ENCODE peak calls at places on chromosome 6, in eight cellular contexts. I is heart right ventricle, Q is AG04450, J is DND-41, Y is osteoblast, X is cardiac muscle cell, O is hepatocyte, C is IMR-90. K is an unnamed sample.
A peak's percentile ranks its signal among the peaks of the same experiment; 100 is the strongest.

GRCh38 chr6:37110455-37111155 is 59.3 kb upstream of the PIM1 start:
- DNase-seq in I (no peak), Q (no peak), J (no peak), Y (no peak), X (peak; percentile 57), O (peak; percentile 29), C (no peak), K (no peak)

GRCh38 chr6:75849329-75850025 is 100.4 kb downstream of the MYO6 start:
- DNase-seq in I (no peak), Q (no peak), J (no peak), Y (no peak), X (no peak), O (peak; percentile 17), C (peak; percentile 19), K (no peak)

GRCh38 chr6:74408844-74409243 is 712.8 kb downstream of the CD109 start:
- DNase-seq in I (no peak), Q (no peak), J (no peak), Y (no peak), X (peak; percentile 12), O (no peak), C (peak; percentile 48), K (no peak)

GRCh38 chr6:22904413-22904812 is 335.0 kb downstream of the HDGFL1 start:
- DNase-seq in I (no peak), Q (no peak), J (no peak), Y (no peak), X (no peak), O (no peak), C (peak; percentile 42), K (no peak)

GRCh38 chr6:77926198-77926752 is 273.4 kb downstream of the MEI4 start:
- DNase-seq in I (no peak), Q (no peak), J (no peak), Y (no peak), X (no peak), O (peak; percentile 41), C (no peak), K (no peak)

GRCh38 chr6:133985970-133986369 is 32.9 kb downstream of the TBPL1 start:
- DNase-seq in I (no peak), Q (no peak), J (no peak), Y (no peak), X (no peak), O (no peak), C (no peak), K (no peak)

GRCh38 chr6:70241031-70241430 is 61.9 kb downstream of the COL9A1 start:
- DNase-seq in I (no peak), Q (no peak), J (no peak), Y (no peak), X (no peak), O (no peak), C (no peak), K (no peak)

GRCh38 chr6:87257565-87257964 is 64.8 kb upstream of the SMIM8 start:
- DNase-seq in I (no peak), Q (no peak), J (no peak), Y (no peak), X (no peak), O (no peak), C (no peak), K (no peak)

GRCh38 chr6:138970856-138971425 is 17.1 kb downstream of the REPS1 start:
- DNase-seq in I (peak; percentile 21), Q (peak; percentile 61), J (no peak), Y (no peak), X (peak; percentile 89), O (peak; percentile 38), C (peak; percentile 95), K (no peak)

GRCh38 chr6:127637830-127638229 is 60.9 kb downstream of the C6orf58 start:
- DNase-seq in I (no peak), Q (no peak), J (no peak), Y (no peak), X (peak; percentile 44), O (no peak), C (no peak), K (no peak)

GRCh38 chr6:145063091-145063490 is 672.2 kb downstream of the EPM2A start:
- DNase-seq in I (no peak), Q (no peak), J (no peak), Y (no peak), X (no peak), O (no peak), C (peak; percentile 18), K (no peak)

GRCh38 chr6:156779206-156780116 is 2.3 kb downstream of the ARID1B start:
- DNase-seq in I (peak; percentile 43), Q (no peak), J (peak; percentile 56), Y (peak; percentile 90), X (no peak), O (peak; percentile 65), C (no peak), K (peak; percentile 61)

DNA sequence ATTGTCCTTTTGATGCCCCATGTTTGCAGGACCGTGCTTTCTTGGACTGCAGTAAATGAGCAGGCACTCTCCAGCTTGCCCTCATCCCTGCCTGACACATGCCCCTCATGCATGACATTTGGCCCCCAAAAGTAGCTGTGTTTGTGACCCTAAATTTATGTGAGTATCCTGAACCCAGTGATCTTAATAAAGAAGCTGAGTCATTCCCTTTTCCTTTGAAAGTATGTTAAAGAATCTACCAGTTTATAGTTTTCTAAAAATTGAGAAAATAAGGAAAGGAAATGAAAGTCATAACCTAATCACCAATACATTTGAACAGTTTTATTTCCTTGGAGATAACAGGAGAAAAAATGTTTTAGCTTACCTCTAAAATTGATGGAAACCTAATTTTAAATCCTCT is 3.4 kb upstream of the SLC22A23 start:
- DNase-seq in I (no peak), Q (no peak), J (no peak), Y (no peak), X (no peak), O (no peak), C (no peak), K (no peak)
- H3K27ac ChIP-seq in I (no peak overlapping the region), Q (no peak overlapping the region), J (no peak overlapping the region), Y (no peak overlapping the region), X (no peak overlapping the region), O (no peak overlapping the region), C (no peak overlapping the region), K (no peak overlapping the region)

GRCh38 chr6:46218457-46218856 is 47.7 kb upstream of the ENPP5 start:
- DNase-seq in I (no peak), Q (no peak), J (no peak), Y (no peak), X (no peak), O (no peak), C (no peak), K (no peak)

GRCh38 chr6:46217671-46218131 is 46.9 kb upstream of the ENPP5 start:
- DNase-seq in I (no peak), Q (no peak), J (no peak), Y (peak; percentile 49), X (peak; percentile 66), O (no peak), C (no peak), K (no peak)

GRCh38 chr6:46215213-46215612 is 44.4 kb upstream of the ENPP5 start:
- DNase-seq in I (no peak), Q (no peak), J (no peak), Y (no peak), X (no peak), O (no peak), C (no peak), K (no peak)

GRCh38 chr6:46215777-46216176 is 45.0 kb upstream of the ENPP5 start:
- DNase-seq in I (no peak), Q (no peak), J (no peak), Y (peak; percentile 17), X (no peak), O (no peak), C (no peak), K (no peak)

DNA sequence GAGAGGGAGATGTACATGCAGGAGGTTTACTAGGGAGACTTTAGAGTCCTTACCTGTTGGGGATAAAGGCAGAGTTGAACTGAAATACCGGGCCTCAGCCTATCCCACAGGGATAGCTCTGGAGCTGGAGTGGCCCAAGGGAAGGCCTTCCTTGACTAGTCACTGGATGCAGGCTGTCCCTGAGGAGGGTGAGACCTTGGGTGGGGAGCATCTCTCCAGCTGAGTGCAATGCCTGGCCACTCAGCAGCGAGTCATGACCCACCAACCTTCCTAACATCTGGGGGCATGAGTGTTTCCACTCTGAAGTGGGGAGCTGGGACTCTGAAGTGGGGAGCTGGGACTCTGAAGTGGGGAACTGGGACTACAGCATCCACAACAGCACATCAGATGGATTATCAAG is 46.1 kb upstream of the ENPP5 start:
- DNase-seq in I (no peak), Q (no peak), J (no peak), Y (no peak), X (no peak), O (no peak), C (no peak), K (no peak)
- H3K27ac ChIP-seq in I (no peak overlapping the region), Q (no peak overlapping the region), J (no peak overlapping the region), Y (no peak overlapping the region), X (no peak overlapping the region), O (no peak overlapping the region), C (no peak overlapping the region), K (no peak overlapping the region)

DNA sequence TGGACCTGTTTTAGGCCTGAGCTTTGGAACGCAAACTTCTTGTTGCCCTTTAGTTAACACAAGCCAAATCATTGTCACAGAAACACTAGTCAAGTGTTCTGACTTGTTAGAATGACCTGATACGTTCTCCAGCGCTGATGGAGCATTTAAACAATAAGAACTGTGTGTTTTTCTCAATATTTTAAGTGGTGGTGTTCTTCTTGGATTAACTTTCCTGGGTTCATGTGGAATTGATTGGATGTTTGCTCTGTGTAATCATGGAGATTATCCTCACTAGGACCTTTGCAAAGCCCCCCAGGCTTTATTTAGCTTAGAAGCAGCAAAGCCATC is 1.6 kb downstream of the LRRC1 start:
- DNase-seq in I (no peak), Q (no peak), J (no peak), Y (no peak), X (no peak), O (no peak), C (no peak), K (no peak)
- H3K27ac ChIP-seq in I (no peak overlapping the region), Q (no peak overlapping the region), J (peak overlapping the region; percentile 95), Y (no peak overlapping the region), X (no peak overlapping the region), O (peak overlapping the region; percentile 95), C (no peak overlapping the region), K (no peak overlapping the region)

GRCh38 chr6:2970034-2970685 is 1.2 kb downstream of the SERPINB6 start:
- DNase-seq in I (no peak), Q (no peak), J (no peak), Y (no peak), X (peak; percentile 19), O (no peak), C (peak; percentile 40), K (no peak)

GRCh38 chr6:2970753-2971419 is 481 bp downstream of the SERPINB6 start:
- DNase-seq in I (peak; percentile 84), Q (no peak), J (no peak), Y (peak; percentile 93), X (peak; percentile 59), O (peak; percentile 75), C (peak; percentile 49), K (peak; percentile 22)

GRCh38 chr6:2968600-2969135 is 2.7 kb downstream of the SERPINB6 start:
- DNase-seq in I (no peak), Q (no peak), J (no peak), Y (no peak), X (no peak), O (no peak), C (no peak), K (no peak)

GRCh38 chr6:2967936-2968335 is 3.4 kb downstream of the SERPINB6 start:
- DNase-seq in I (no peak), Q (no peak), J (no peak), Y (no peak), X (no peak), O (no peak), C (no peak), K (no peak)

DNA sequence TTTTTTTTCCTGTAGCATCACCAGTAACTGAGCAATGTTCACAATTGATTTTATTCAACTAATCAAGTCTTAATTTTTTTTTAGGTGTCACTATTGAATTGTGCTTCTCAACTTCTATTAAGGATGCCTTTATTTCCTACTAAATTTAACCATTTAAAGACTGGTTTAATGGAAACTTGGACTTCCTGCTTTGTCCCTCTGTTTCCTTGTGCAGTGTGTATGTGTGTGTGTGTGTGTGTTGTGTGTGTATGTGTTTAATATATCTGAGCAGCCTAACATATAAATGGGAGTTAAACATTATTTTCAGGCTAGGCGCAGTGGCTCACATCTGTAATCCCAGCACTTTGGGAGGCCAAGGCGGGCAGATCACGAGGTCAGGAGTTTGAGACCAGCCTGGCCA is 1.8 kb downstream of the SERPINB6 start:
- DNase-seq in I (no peak), Q (no peak), J (no peak), Y (no peak), X (no peak), O (no peak), C (no peak), K (no peak)
- H3K27ac ChIP-seq in I (peak overlapping the region; percentile 100), Q (no peak overlapping the region), J (no peak overlapping the region), Y (no peak overlapping the region), X (no peak overlapping the region), O (no peak overlapping the region), C (no peak overlapping the region), K (no peak overlapping the region)

K was measured in naive thymus-derived CD4-positive, alpha-beta T cell.